ENCODE peak calls at places on chromosomes 5 and 9, in ten cellular contexts. F, W, Y, X, P, V, C, T, B and A are unnamed samples.

GRCh38 chr9:34653610-34654072 is 1.7 kb downstream of the IL11RA start:
- DNase-seq in F (no peak), W (no peak), Y (no peak), X (no peak), P (peak), V (no peak), C (no peak), T (peak), B (no peak), A (peak)

GRCh38 chr5:64180661-64181343 is 15.2 kb downstream of the RNF180 start:
- DNase-seq in F (no peak), W (no peak), Y (no peak), X (no peak), P (no peak), V (no peak), C (no peak), T (no peak), B (no peak), A (no peak)

GRCh38 chr5:98414938-98415337 is 358.5 kb upstream of the RGMB start:
- DNase-seq in F (no peak), W (peak), Y (no peak), X (no peak), P (no peak), V (no peak), C (no peak), T (peak), B (no peak), A (no peak)

GRCh38 chr9:754150-754931 is 87.2 kb upstream of the DMRT1 start:
- DNase-seq in F (no peak), W (no peak), Y (no peak), X (no peak), P (no peak), V (no peak), C (no peak), T (no peak), B (no peak), A (no peak)

GRCh38 chr5:37876245-37876644 is 36.4 kb upstream of the GDNF start:
- DNase-seq in F (no peak), W (no peak), Y (no peak), X (no peak), P (no peak), V (no peak), C (no peak), T (no peak), B (no peak), A (no peak)

GRCh38 chr5:122896598-122897282 is 51.3 kb downstream of the SNX24 start:
- DNase-seq in F (no peak), W (no peak), Y (no peak), X (no peak), P (no peak), V (no peak), C (no peak), T (peak), B (no peak), A (no peak)

GRCh38 chr5:108104448-108104847 is 277.4 kb downstream of the FBXL17 start:
- DNase-seq in F (no peak), W (no peak), Y (no peak), X (no peak), P (no peak), V (no peak), C (no peak), T (peak), B (no peak), A (no peak)

GRCh38 chr5:135869935-135870334 is 25.7 kb downstream of the IL9 start:
- DNase-seq in F (no peak), W (no peak), Y (no peak), X (no peak), P (no peak), V (no peak), C (no peak), T (no peak), B (no peak), A (no peak)

GRCh38 chr5:12522116-12522515 is 617.9 kb upstream of the CTNND2 start:
- DNase-seq in F (no peak), W (no peak), Y (no peak), X (no peak), P (no peak), V (no peak), C (no peak), T (no peak), B (no peak), A (no peak)

GRCh38 chr5:133319905-133320520 is 268.2 kb downstream of the HSPA4 start:
- DNase-seq in F (no peak), W (no peak), Y (no peak), X (no peak), P (no peak), V (no peak), C (no peak), T (no peak), B (no peak), A (no peak)